ENCODE peak calls at places on chromosome 7, in four cellular contexts. One of them, this sample, is unnamed.

GRCh38 chr7:100632951-100633717 is 8.2 kb downstream of the TFR2 start:
- DNase-seq in left ventricle myocardium inferior: no peak
- DNase-seq in A549: peak
- DNase-seq in vagina: no peak
- DNase-seq in this sample: peak

GRCh38 chr7:17971392-17971791 is 31.1 kb upstream of the SNX13 start:
- DNase-seq in left ventricle myocardium inferior: no peak
- DNase-seq in vagina: no peak
- DNase-seq in A549: no peak
- DNase-seq in this sample: no peak

GRCh38 chr7:77798394-77799077 is at the start of the genes PHTF2 and TMEM60:
- DNase-seq in vagina: peak
- DNase-seq in A549: peak
- DNase-seq in left ventricle myocardium inferior: peak
- DNase-seq in this sample: peak

GRCh38 chr7:1513657-1514095 is 9.5 kb upstream of the INTS1 start:
- DNase-seq in left ventricle myocardium inferior: peak
- DNase-seq in A549: peak
- DNase-seq in vagina: no peak
- DNase-seq in this sample: no peak

GRCh38 chr7:34453150-34453549 is 204.9 kb upstream of the NPSR1 start:
- DNase-seq in A549: no peak
- DNase-seq in vagina: no peak
- DNase-seq in left ventricle myocardium inferior: no peak
- DNase-seq in this sample: no peak

GRCh38 chr7:33743594-33743993 is 161.7 kb upstream of the BMPER start:
- DNase-seq in vagina: no peak
- DNase-seq in A549: no peak
- DNase-seq in left ventricle myocardium inferior: no peak
- DNase-seq in this sample: no peak

GRCh38 chr7:70470751-70471150 is 661.2 kb upstream of the GALNT17 start:
- DNase-seq in vagina: no peak
- DNase-seq in left ventricle myocardium inferior: no peak
- DNase-seq in A549: no peak
- DNase-seq in this sample: no peak

GRCh38 chr7:123747620-123748141 is 1.1 kb downstream of the WASL start:
- DNase-seq in left ventricle myocardium inferior: peak
- DNase-seq in A549: peak
- DNase-seq in vagina: no peak
- DNase-seq in this sample: peak

GRCh38 chr7:144822223-144822622 is 13.6 kb downstream of the TPK1 start:
- DNase-seq in left ventricle myocardium inferior: no peak
- DNase-seq in vagina: no peak
- DNase-seq in A549: no peak
- DNase-seq in this sample: no peak

GRCh38 chr7:47191876-47192291 is 390.0 kb downstream of the TNS3 start:
- DNase-seq in A549: no peak
- DNase-seq in vagina: no peak
- DNase-seq in left ventricle myocardium inferior: no peak
- DNase-seq in this sample: no peak

GRCh38 chr7:3277604-3278572 is 23.2 kb upstream of the SDK1 start:
- DNase-seq in A549: no peak
- DNase-seq in left ventricle myocardium inferior: no peak
- DNase-seq in vagina: no peak
- DNase-seq in this sample: no peak

GRCh38 chr7:129940329-129940728 is 12.4 kb downstream of the UBE2H start:
- DNase-seq in left ventricle myocardium inferior: no peak
- DNase-seq in A549: no peak
- DNase-seq in vagina: no peak
- DNase-seq in this sample: no peak

GRCh38 chr7:44750921-44751571 is 2.4 kb downstream of the ZMIZ2 start:
- DNase-seq in left ventricle myocardium inferior: peak
- DNase-seq in A549: no peak
- DNase-seq in vagina: no peak
- DNase-seq in this sample: no peak

GRCh38 chr7:107441576-107442422 is 28.1 kb upstream of the GPR22 start:
- DNase-seq in left ventricle myocardium inferior: no peak
- DNase-seq in A549: no peak
- DNase-seq in vagina: no peak
- DNase-seq in this sample: no peak

GRCh38 chr7:51121945-51122425 is 194.6 kb downstream of the COBL start:
- DNase-seq in left ventricle myocardium inferior: peak
- DNase-seq in A549: no peak
- DNase-seq in vagina: no peak
- DNase-seq in this sample: no peak

GRCh38 chr7:85483205-85483604 is 296.3 kb upstream of the SEMA3D start:
- DNase-seq in A549: no peak
- DNase-seq in vagina: no peak
- DNase-seq in left ventricle myocardium inferior: no peak
- DNase-seq in this sample: no peak

GRCh38 chr7:50665403-50666123 is 100.4 kb upstream of the DDC start:
- DNase-seq in left ventricle myocardium inferior: no peak
- DNase-seq in vagina: no peak
- DNase-seq in A549: no peak
- DNase-seq in this sample: peak

GRCh38 chr7:139784643-139785042 is 6.8 kb upstream of the HIPK2 start:
- DNase-seq in vagina: no peak
- DNase-seq in left ventricle myocardium inferior: no peak
- DNase-seq in A549: no peak
- DNase-seq in this sample: no peak

GRCh38 chr7:30920584-30921539 is 9.2 kb downstream of the AQP1 start:
- DNase-seq in A549: peak
- DNase-seq in left ventricle myocardium inferior: peak
- DNase-seq in vagina: peak
- DNase-seq in this sample: peak

GRCh38 chr7:30920021-30920583 is 8.4 kb downstream of the AQP1 start:
- DNase-seq in A549: no peak
- DNase-seq in vagina: no peak
- DNase-seq in left ventricle myocardium inferior: peak
- DNase-seq in this sample: peak

GRCh38 chr7:30917216-30917893 is 5.7 kb downstream of the AQP1 start:
- DNase-seq in A549: no peak
- DNase-seq in left ventricle myocardium inferior: no peak
- DNase-seq in vagina: no peak
- DNase-seq in this sample: no peak

GRCh38 chr7:30916767-30917166 is 5.1 kb downstream of the AQP1 start:
- DNase-seq in A549: no peak
- DNase-seq in left ventricle myocardium inferior: no peak
- DNase-seq in vagina: no peak
- DNase-seq in this sample: no peak

DNA sequence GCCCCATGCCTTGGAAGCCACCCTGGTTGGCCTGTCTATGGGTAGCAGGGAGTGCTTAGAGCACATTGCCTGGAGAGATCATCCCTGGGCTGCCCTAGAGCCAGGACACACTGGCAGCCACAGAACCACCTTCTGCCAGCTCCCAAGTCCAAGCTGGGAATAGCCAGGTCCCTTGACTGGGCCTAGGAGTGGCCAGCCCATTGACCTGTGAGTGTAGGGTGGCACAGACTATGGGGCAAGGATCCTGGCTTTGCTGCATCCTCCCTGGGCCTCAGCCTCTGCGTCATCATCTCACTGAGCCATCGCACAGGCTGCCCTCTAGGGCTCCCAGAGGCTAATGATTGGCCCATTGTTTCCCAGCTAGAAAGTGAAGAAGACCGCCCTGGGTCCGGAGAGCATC is 7.0 kb downstream of the AQP1 start:
- DNase-seq in left ventricle myocardium inferior: peak
- DNase-seq in vagina: no peak
- DNase-seq in A549: no peak
- DNase-seq in this sample: peak
- TF ChIP-seq CTCF in left ventricle myocardium inferior: no peak
- TF ChIP-seq CTCF in vagina: no peak
- TF ChIP-seq CTCF in A549: no peak
- TF ChIP-seq CTCF in this sample: no peak

GRCh38 chr7:131505636-131506557 is 50.5 kb downstream of the PODXL start:
- DNase-seq in A549: no peak
- DNase-seq in vagina: no peak
- DNase-seq in left ventricle myocardium inferior: no peak
- DNase-seq in this sample: no peak
- TF ChIP-seq CTCF in A549: no peak
- TF ChIP-seq CTCF in vagina: no peak
- TF ChIP-seq CTCF in left ventricle myocardium inferior: no peak
- TF ChIP-seq CTCF in this sample: no peak

GRCh38 chr7:43439631-43440401 is 143.1 kb upstream of the STK17A start:
- DNase-seq in left ventricle myocardium inferior: no peak
- DNase-seq in A549: peak
- DNase-seq in vagina: no peak
- DNase-seq in this sample: no peak
- TF ChIP-seq CTCF in left ventricle myocardium inferior: peak
- TF ChIP-seq CTCF in A549: peak
- TF ChIP-seq CTCF in vagina: peak
- TF ChIP-seq CTCF in this sample: peak

DNA sequence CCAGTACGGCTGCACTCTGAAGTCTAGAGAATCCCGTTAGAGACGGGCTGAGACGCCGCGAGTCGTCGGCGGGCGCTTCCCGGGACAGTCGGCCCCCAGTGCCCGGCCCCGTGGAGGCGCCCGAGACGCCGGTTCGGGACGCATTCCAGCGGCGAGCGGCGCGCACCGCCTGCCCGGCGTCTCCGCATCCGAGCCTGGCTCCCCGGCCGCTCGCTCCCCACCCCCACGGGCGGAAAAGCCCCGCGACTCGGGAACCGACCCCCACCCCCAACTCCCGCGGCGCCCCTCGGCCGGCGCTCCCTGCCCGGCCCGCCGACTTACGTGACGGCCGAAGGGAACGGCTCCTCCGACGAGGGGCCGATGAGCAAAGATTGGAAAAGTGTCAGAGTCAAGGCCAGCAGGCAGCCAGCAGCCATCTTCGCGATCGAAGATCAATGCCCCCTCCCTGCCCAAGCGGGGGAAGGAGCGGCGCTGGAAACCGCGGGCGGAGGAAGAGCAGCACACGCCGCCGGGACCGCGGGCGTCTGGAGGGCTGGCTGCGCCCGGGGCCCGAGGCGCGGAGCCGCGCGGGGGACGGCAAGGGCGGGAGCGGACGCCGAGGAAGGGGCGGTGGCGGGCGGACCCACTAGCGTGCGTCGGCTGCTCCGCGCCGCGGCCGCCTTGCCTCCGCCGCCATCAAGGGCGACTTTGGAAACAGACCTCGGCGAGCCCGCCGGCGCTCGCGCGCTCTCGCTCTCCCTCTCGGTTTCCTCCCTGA is at the start of gene CACNA2D1:
- DNase-seq in A549: no peak
- DNase-seq in left ventricle myocardium inferior: peak
- DNase-seq in vagina: no peak
- DNase-seq in this sample: peak
- TF ChIP-seq CTCF in A549: no peak
- TF ChIP-seq CTCF in left ventricle myocardium inferior: no peak
- TF ChIP-seq CTCF in vagina: no peak
- TF ChIP-seq CTCF in this sample: no peak

DNA sequence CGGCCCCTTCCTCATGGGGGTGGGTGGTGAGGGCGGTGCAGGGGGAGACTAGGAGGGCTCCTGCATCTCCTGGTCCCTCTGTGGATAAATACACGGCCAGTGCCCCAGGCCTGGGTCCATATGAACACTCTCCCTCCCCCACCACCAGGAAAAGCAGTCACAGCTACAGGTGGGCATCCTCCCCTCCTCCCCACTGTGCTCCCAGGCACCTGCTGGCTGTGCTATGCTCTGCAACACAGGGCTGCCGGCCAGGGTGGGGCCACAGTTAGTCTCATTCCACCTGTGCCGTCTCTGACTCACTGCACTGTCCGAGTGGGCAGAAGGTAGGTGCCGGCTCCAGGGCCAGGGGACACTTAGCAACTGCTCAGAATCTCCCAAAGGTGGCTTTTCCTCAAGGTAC is 87.3 kb upstream of the INSIG1 start:
- DNase-seq in A549: no peak
- DNase-seq in left ventricle myocardium inferior: no peak
- DNase-seq in vagina: no peak
- DNase-seq in this sample: no peak
- TF ChIP-seq CTCF in A549: no peak
- TF ChIP-seq CTCF in left ventricle myocardium inferior: no peak
- TF ChIP-seq CTCF in vagina: no peak
- TF ChIP-seq CTCF in this sample: no peak

This sample was measured in sigmoid colon.